ENCODE peak calls at places on chromosomes 3 and 15, in four cellular contexts. R is HFFc6, K is AG04450, F is WTC11. Q is an unnamed sample.

GRCh38 chr3:6120786-6121185 is 740.1 kb upstream of the GRM7 start:
- DNase-seq in R (no peak), K (no peak), F (no peak), Q (no peak)

GRCh38 chr3:160135850-160136249 is 89.4 kb upstream of the C3orf80 start:
- DNase-seq in R (no peak), K (no peak), F (no peak), Q (no peak)

GRCh38 chr15:81024265-81024875 is 23.6 kb downstream of the TLNRD1 start:
- DNase-seq in R (no peak), K (no peak), F (no peak), Q (no peak)

GRCh38 chr3:45640724-45641361 is 46.3 kb downstream of the LIMD1 start:
- DNase-seq in R (no peak), K (no peak), F (no peak), Q (no peak)

GRCh38 chr3:65776494-65776893 is 262.2 kb downstream of the MAGI1 start:
- DNase-seq in R (peak), K (peak), F (no peak), Q (peak)

GRCh38 chr3:5302661-5303060 is 115.2 kb downstream of the EDEM1 start:
- DNase-seq in R (no peak), K (no peak), F (no peak), Q (no peak)

GRCh38 chr3:23490459-23490858 is 287.3 kb downstream of the UBE2E2 start:
- DNase-seq in R (peak), K (peak), F (no peak), Q (peak)

GRCh38 chr3:33839283-33839682 is 40.9 kb downstream of the PDCD6IP start:
- DNase-seq in R (no peak), K (no peak), F (no peak), Q (no peak)

GRCh38 chr3:50242778-50243551 is 7.0 kb downstream of the GNAI2 start:
- DNase-seq in R (no peak), K (no peak), F (no peak), Q (peak)

GRCh38 chr3:88180398-88180999 is 30.7 kb downstream of the C3orf38 start:
- DNase-seq in R (peak), K (peak), F (no peak), Q (peak)
- TF ChIP-seq CTCF in R (peak), K (peak), F (no peak), Q (peak)

GRCh38 chr15:98580577-98580976 is 67.8 kb upstream of the IGF1R start:
- DNase-seq in R (no peak), K (no peak), F (peak), Q (peak)

GRCh38 chr15:98586066-98586465 is 62.3 kb upstream of the IGF1R start:
- DNase-seq in R (no peak), K (no peak), F (no peak), Q (no peak)

GRCh38 chr15:98582900-98583554 is 65.3 kb upstream of the IGF1R start:
- DNase-seq in R (no peak), K (no peak), F (no peak), Q (no peak)

GRCh38 chr15:98583758-98584157 is 64.6 kb upstream of the IGF1R start:
- DNase-seq in R (no peak), K (no peak), F (no peak), Q (no peak)

GRCh38 chr15:98581715-98582114 is 66.6 kb upstream of the IGF1R start:
- DNase-seq in R (no peak), K (no peak), F (no peak), Q (no peak)
- TF ChIP-seq CTCF in R (peak), K (peak), F (no peak), Q (no peak)

DNA sequence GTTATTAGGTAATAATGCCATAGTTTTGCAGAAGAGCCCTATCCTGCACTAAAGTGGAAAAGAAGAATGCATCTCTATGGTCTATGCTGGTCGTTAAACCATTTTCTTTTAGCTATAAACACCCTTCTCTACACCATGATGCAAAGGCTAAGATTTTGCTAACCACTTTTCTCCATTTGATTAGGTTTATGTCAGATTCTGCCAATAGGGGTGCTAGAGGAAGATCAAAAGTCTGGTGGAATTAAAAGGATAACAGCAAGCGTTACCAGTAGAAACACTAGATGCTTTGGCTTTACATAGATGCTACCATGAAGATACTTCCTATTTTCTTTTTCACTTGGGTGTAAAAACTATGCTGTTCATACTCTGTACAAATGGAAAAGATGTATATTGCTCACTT is 669.8 kb upstream of the ARPP21 start:
- DNase-seq in R (no peak), K (no peak), F (no peak), Q (no peak)
- TF ChIP-seq CTCF in R (no peak), K (no peak), F (no peak), Q (no peak)

GRCh38 chr3:188283347-188283746 is 129.4 kb downstream of the LPP start:
- DNase-seq in R (no peak), K (no peak), F (no peak), Q (peak)
- TF ChIP-seq CTCF in R (peak), K (peak), F (no peak), Q (peak)

DNA sequence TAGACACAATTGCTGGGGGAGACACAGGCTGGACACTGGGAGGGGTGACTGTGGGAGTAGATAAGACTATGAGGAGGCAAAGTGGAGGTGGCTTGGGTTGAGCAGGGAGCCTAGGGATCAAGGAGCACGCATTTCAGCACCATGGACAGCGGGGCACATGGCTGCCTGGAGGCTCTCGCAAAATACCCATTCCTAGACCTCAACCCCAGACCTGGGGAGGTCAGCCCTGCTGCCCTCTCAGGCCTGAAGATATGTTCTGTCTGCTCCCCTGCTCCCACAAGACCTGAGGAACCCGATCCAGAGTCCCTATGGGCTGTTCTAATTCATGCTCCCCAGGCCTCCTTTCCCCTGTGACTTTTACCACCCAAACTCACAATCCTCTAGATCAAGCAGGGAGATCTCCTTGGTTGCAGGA is 16.0 kb upstream of the CPEB1 start:
- DNase-seq in R (no peak), K (no peak), F (peak), Q (peak)
- TF ChIP-seq CTCF in R (no peak), K (no peak), F (no peak), Q (no peak)

Q was measured in fibroblast of the aortic adventitia.